ENCODE peak calls at places on chromosomes 5 and 9, in five cellular contexts. O is H1, H is GM12878, I is HepG2, V is K562. Z is an unnamed sample.

GRCh38 chr9:132851421-132851792 is 26.7 kb downstream of the AK8 start:
- DNase-seq in O (no peak), V (no peak), I (peak), H (no peak), Z (no peak)

GRCh38 chr5:115379622-115380344 is 83.3 kb upstream of the CCDC112 start:
- DNase-seq in H (peak), I (no peak), O (no peak), V (no peak), Z (no peak)

GRCh38 chr9:93303806-93304573 is 120.1 kb downstream of the WNK2 start:
- DNase-seq in H (no peak), V (peak), O (no peak), I (no peak), Z (no peak)

GRCh38 chr5:133934822-133935793 is 33.3 kb downstream of the C5orf15 start:
- DNase-seq in O (no peak), I (no peak), V (no peak), H (no peak), Z (no peak)

GRCh38 chr9:78533500-78533899 is 236.6 kb downstream of the PSAT1 start:
- DNase-seq in O (no peak), H (no peak), I (no peak), V (no peak), Z (no peak)

GRCh38 chr5:65264420-65264819 is 217.3 kb downstream of the ADAMTS6 start:
- DNase-seq in O (no peak), I (no peak), H (no peak), V (no peak), Z (no peak)

GRCh38 chr5:109455598-109456096 is 45.9 kb upstream of the PJA2 start:
- DNase-seq in O (no peak), I (peak), V (no peak), H (peak), Z (peak)

GRCh38 chr9:78006734-78007133 is 24.9 kb downstream of the GNAQ start:
- DNase-seq in I (no peak), H (no peak), V (no peak), O (no peak), Z (no peak)

GRCh38 chr5:77015938-77016569 is 14.2 kb upstream of the AGGF1 start:
- DNase-seq in V (no peak), O (no peak), H (no peak), I (peak), Z (peak)

GRCh38 chr5:125696762-125697161 is 726.4 kb upstream of the GRAMD2B start:
- DNase-seq in V (no peak), H (no peak), O (no peak), I (peak), Z (no peak)

GRCh38 chr5:98585661-98586310 is 187.7 kb upstream of the RGMB start:
- DNase-seq in V (no peak), I (no peak), O (no peak), H (no peak), Z (no peak)

GRCh38 chr5:98578438-98578837 is 195.0 kb upstream of the RGMB start:
- DNase-seq in O (no peak), I (no peak), V (no peak), H (no peak), Z (no peak)

GRCh38 chr5:98586581-98586980 is 186.9 kb upstream of the RGMB start:
- DNase-seq in V (no peak), H (no peak), O (no peak), I (no peak), Z (no peak)

GRCh38 chr5:98583572-98583971 is 189.9 kb upstream of the RGMB start:
- DNase-seq in H (no peak), V (no peak), O (no peak), I (no peak), Z (no peak)

GRCh38 chr5:98581416-98581999 is 192.0 kb upstream of the RGMB start:
- DNase-seq in I (no peak), O (no peak), H (no peak), V (no peak), Z (no peak)
- TF ChIP-seq HDAC2 in I (no peak), O (no peak), H (no peak), V (no peak), Z (no peak)

DNA sequence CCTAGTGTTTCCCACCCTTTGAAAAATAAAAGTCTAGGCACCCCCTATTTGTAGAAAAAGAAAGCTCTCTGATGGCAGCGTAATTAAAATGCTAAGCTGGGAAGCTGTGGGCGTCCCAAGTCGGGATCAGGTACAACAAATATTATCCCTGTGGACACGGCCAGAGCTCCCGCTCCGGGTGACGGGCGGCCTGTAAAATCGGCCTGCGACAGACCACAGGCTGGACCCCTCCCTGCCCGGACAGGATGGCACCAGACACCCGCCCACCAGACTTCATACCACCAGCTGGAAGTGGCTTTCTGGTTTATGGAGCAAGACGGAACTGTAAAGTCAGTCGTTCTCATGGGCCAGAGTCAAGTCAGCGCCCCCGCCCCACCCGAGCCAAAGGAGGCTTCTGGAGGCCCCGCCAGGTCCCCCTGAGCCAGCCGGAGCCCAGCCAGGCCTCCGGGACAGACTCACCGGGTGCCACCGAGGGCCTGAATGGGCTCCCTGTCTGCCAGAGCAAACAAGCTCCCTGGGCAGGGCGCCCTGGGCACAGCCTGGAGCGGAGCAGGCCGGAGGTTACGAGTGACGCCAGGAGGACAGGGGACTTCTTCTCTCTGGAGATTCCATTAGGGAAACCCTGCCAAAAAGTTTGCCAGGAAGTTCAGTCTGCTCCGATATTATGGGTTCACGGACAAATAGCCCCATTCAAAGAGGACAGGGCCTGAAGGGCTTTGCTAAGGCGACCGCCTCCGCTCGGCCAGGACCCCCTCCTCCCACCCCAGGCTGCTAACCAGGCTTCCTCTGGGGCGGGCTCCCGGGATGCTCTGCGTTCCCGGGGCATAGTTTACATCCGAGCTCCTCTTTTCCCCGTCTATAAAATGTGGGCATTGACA is 173.7 kb downstream of the ERCC6L2 start:
- DNase-seq in O (no peak), I (no peak), H (no peak), V (no peak), Z (no peak)
- TF ChIP-seq HDAC2 in O (no peak), I (no peak), H (no peak), V (no peak), Z (no peak)

GRCh38 chr9:6239694-6240093 is 24.1 kb downstream of the IL33 start:
- DNase-seq in H (no peak), O (no peak), V (no peak), I (no peak), Z (no peak)
- TF ChIP-seq HDAC2 in H (no peak), O (no peak), V (no peak), I (no peak), Z (no peak)

GRCh38 chr5:151156732-151157402 is 712 bp downstream of the ANXA6 start:
- DNase-seq in V (peak), H (no peak), O (no peak), I (no peak), Z (no peak)

GRCh38 chr5:151153766-151154272 is 3.8 kb downstream of the ANXA6 start:
- DNase-seq in O (no peak), I (no peak), H (no peak), V (no peak), Z (no peak)

GRCh38 chr5:151155777-151156731 is 1.5 kb downstream of the ANXA6 start:
- DNase-seq in I (peak), V (no peak), O (no peak), H (no peak), Z (no peak)

GRCh38 chr5:151153300-151153699 is 4.3 kb downstream of the ANXA6 start:
- DNase-seq in V (no peak), H (no peak), I (no peak), O (no peak), Z (no peak)

DNA sequence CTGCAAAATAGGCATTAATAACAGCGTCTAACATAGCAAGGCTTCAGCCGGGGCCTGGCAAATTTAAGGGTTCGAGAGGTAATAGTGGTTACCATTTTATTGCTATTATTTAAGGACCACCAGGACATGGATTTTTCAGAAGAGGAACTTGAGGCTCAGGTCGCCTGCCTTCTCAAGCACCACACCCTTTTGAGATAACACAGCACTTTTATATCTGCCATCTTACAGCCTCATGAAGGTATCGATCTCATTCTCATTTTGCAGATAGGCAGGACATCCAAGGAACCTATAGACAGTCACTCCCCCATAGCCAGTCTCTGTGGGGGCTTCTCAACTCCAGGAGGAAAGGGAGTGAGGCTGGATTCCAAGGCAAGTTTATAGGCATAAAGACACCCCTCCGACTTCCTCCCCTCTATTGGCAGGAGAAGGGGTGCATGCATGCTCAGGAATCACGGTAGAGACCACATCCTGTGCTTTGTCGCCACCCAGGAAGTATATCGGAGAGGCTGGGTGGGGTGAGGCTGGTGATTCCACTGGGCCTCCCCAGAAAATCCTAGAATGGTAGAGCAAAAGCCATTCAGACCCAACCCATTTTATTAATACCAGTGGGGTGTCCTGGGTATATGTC is 2.3 kb downstream of the ANXA6 start:
- DNase-seq in O (no peak), V (no peak), I (no peak), H (peak), Z (no peak)
- TF ChIP-seq HDAC2 in O (no peak), V (no peak), I (no peak), H (no peak), Z (no peak)

Z was measured in A549.